ENCODE peak calls at places on chromosomes 6 and 20, in nine cellular contexts. X is mammary epithelial cell, W is GM23248, O is HCT116, R is SK-N-SH, H is neuronal stem cell, G is fibroblast of lung, Y is IMR-90, F is PC-3. Q is an unnamed sample.

GRCh38 chr6:45741437-45742166 is 274.1 kb downstream of the CLIC5 start:
- DNase-seq in X (no peak), W (peak; percentile 45), O (no peak), R (no peak), H (no peak), G (peak; percentile 36), Y (peak; percentile 44), F (no peak), Q (peak; percentile 62)

GRCh38 chr6:118722820-118723526 is 71.6 kb upstream of the CEP85L start:
- DNase-seq in X (peak; percentile 70), W (peak; percentile 44), O (no peak), R (no peak), H (no peak), G (peak; percentile 27), Y (peak; percentile 26), F (peak; percentile 40), Q (peak; percentile 79)

GRCh38 chr6:116238083-116238482 is 15.8 kb downstream of the TSPYL4 start:
- DNase-seq in X (no peak), W (no peak), O (no peak), R (no peak), H (no peak), G (no peak), Y (peak; percentile 63), F (no peak), Q (no peak)

GRCh38 chr6:96582457-96582856 is 19.5 kb downstream of the FHL5 start:
- DNase-seq in X (no peak), W (no peak), O (no peak), R (no peak), H (no peak), G (no peak), Y (no peak), F (no peak), Q (no peak)

GRCh38 chr6:101202975-101203374 is 190.5 kb upstream of the GRIK2 start:
- DNase-seq in X (no peak), W (no peak), O (no peak), R (no peak), H (no peak), G (no peak), Y (no peak), F (no peak), Q (no peak)

GRCh38 chr6:41735427-41736206 is at the start of gene TFEB:
- DNase-seq in X (peak; percentile 84), W (peak; percentile 96), O (peak; percentile 73), R (peak; percentile 96), H (peak; percentile 90), G (peak; percentile 82), Y (peak; percentile 85), F (peak; percentile 92), Q (peak; percentile 100)

GRCh38 chr6:150294713-150295112 is 74.1 kb upstream of the IYD start:
- DNase-seq in X (no peak), W (no peak), O (no peak), R (no peak), H (no peak), G (no peak), Y (no peak), F (no peak), Q (no peak)

GRCh38 chr6:28545955-28546354 is 20.3 kb downstream of the GPX5 start:
- DNase-seq in X (no peak), W (no peak), O (no peak), R (no peak), H (no peak), G (no peak), Y (no peak), F (no peak), Q (no peak)

GRCh38 chr6:26029857-26030653 is 57.2 kb upstream of the HFE start:
- DNase-seq in X (no peak), W (no peak), O (no peak), R (no peak), H (no peak), G (no peak), Y (no peak), F (no peak), Q (no peak)

GRCh38 chr6:108164815-108165706 is 761 bp upstream of the NR2E1 start:
- DNase-seq in X (no peak), W (peak; percentile 10), O (no peak), R (peak; percentile 68), H (peak; percentile 49), G (no peak), Y (no peak), F (no peak), Q (peak; percentile 79)

GRCh38 chr6:13303668-13304017 is 24.7 kb downstream of the TBC1D7 start:
- DNase-seq in X (no peak), W (peak; percentile 29), O (no peak), R (no peak), H (no peak), G (peak; percentile 72), Y (peak; percentile 81), F (no peak), Q (peak; percentile 51)

GRCh38 chr20:1373036-1373435 is 19.8 kb downstream of the FKBP1A start:
- DNase-seq in X (no peak), W (no peak), O (no peak), R (no peak), H (no peak), G (no peak), Y (no peak), F (no peak), Q (no peak)
- H2AFZ ChIP-seq in X (no peak overlapping the region), W (no peak overlapping the region), O (no peak overlapping the region), R (no peak overlapping the region), H (no peak overlapping the region), G (no peak overlapping the region), Y (no peak overlapping the region), F (no peak overlapping the region), Q (no peak overlapping the region)

GRCh38 chr6:139863964-139864363 is 489.5 kb upstream of the CITED2 start:
- DNase-seq in X (peak; percentile 7), W (no peak), O (no peak), R (no peak), H (no peak), G (no peak), Y (no peak), F (no peak), Q (no peak)
- H2AFZ ChIP-seq in X (no peak overlapping the region), W (no peak overlapping the region), O (no peak overlapping the region), R (no peak overlapping the region), H (no peak overlapping the region), G (no peak overlapping the region), Y (no peak overlapping the region), F (no peak overlapping the region), Q (peak overlapping the region; percentile 24)

GRCh38 chr6:134193536-134194521 is 124.1 kb downstream of the SGK1 start:
- DNase-seq in X (no peak), W (no peak), O (no peak), R (no peak), H (no peak), G (no peak), Y (no peak), F (no peak), Q (no peak)
- H2AFZ ChIP-seq in X (no peak overlapping the region), W (no peak overlapping the region), O (no peak overlapping the region), R (no peak overlapping the region), H (no peak overlapping the region), G (no peak overlapping the region), Y (peak overlapping the region; percentile 32), F (no peak overlapping the region), Q (peak overlapping the region; percentile 40)

GRCh38 chr6:156185113-156185512 is 592.1 kb upstream of the ARID1B start:
- DNase-seq in X (no peak), W (no peak), O (no peak), R (no peak), H (no peak), G (no peak), Y (no peak), F (no peak), Q (peak; percentile 44)
- H2AFZ ChIP-seq in X (no peak overlapping the region), W (no peak overlapping the region), O (no peak overlapping the region), R (no peak overlapping the region), H (no peak overlapping the region), G (no peak overlapping the region), Y (no peak overlapping the region), F (no peak overlapping the region), Q (no peak overlapping the region)

GRCh38 chr20:3710703-3711417 is 1.5 kb downstream of the SIGLEC1 start:
- DNase-seq in X (peak; percentile 21), W (peak; percentile 63), O (peak; percentile 16), R (peak; percentile 93), H (peak; percentile 80), G (peak; percentile 20), Y (peak; percentile 28), F (peak; percentile 61), Q (peak; percentile 97)

GRCh38 chr20:3711418-3712043 is 869 bp downstream of the SIGLEC1 start:
- DNase-seq in X (no peak), W (no peak), O (no peak), R (no peak), H (no peak), G (no peak), Y (no peak), F (no peak), Q (peak; percentile 73)

GRCh38 chr20:3707508-3707899 is 4.9 kb downstream of the SIGLEC1 start:
- DNase-seq in X (no peak), W (no peak), O (no peak), R (no peak), H (no peak), G (no peak), Y (no peak), F (no peak), Q (peak; percentile 23)

GRCh38 chr20:3712279-3712873 is at the start of gene SIGLEC1:
- DNase-seq in X (no peak), W (no peak), O (no peak), R (no peak), H (no peak), G (no peak), Y (no peak), F (no peak), Q (peak; percentile 32)

GRCh38 chr20:3710027-3710426 is 2.4 kb downstream of the SIGLEC1 start:
- DNase-seq in X (no peak), W (no peak), O (no peak), R (no peak), H (no peak), G (no peak), Y (no peak), F (no peak), Q (peak; percentile 60)
- H2AFZ ChIP-seq in X (no peak overlapping the region), W (no peak overlapping the region), O (no peak overlapping the region), R (no peak overlapping the region), H (no peak overlapping the region), G (no peak overlapping the region), Y (no peak overlapping the region), F (no peak overlapping the region), Q (no peak overlapping the region)

GRCh38 chr20:53678990-53679596 is 85.5 kb upstream of the ZNF217 start:
- DNase-seq in X (no peak), W (no peak), O (no peak), R (no peak), H (no peak), G (no peak), Y (peak; percentile 27), F (no peak), Q (no peak)
- H2AFZ ChIP-seq in X (no peak overlapping the region), W (no peak overlapping the region), O (peak overlapping the region; percentile 57), R (peak overlapping the region; percentile 71), H (peak overlapping the region; percentile 90), G (no peak overlapping the region), Y (no peak overlapping the region), F (peak overlapping the region; percentile 59), Q (peak overlapping the region; percentile 47)

Q was measured in osteoblast.